ENCODE peak calls at places on chromosomes 7 and 10, in six cellular contexts. One of them, this sample, is unnamed.

GRCh38 chr10:128549192-128549591 is 423.0 kb upstream of the MKI67 start:
- DNase-seq in activated CD4-positive, alpha-beta T cell treated with anti-CD3 and anti-CD28 coated beads, Interleukin-2, amount 50 U/mL, for 1 hour: no peak
- DNase-seq in AG08395: no peak
- DNase-seq in 8988T: no peak
- DNase-seq in Peyer's patch: no peak
- DNase-seq in AG04450: no peak
- DNase-seq in this sample: no peak

GRCh38 chr10:102119417-102120141 is 589 bp downstream of the LDB1 start:
- DNase-seq in activated CD4-positive, alpha-beta T cell treated with anti-CD3 and anti-CD28 coated beads, Interleukin-2, amount 50 U/mL, for 1 hour: peak; percentile 39
- DNase-seq in AG08395: peak; percentile 94
- DNase-seq in 8988T: peak; percentile 75
- DNase-seq in Peyer's patch: peak; percentile 72
- DNase-seq in AG04450: peak; percentile 36
- DNase-seq in this sample: peak; percentile 82

GRCh38 chr7:5514440-5515035 is 90.9 kb upstream of the TNRC18 start:
- DNase-seq in activated CD4-positive, alpha-beta T cell treated with anti-CD3 and anti-CD28 coated beads, Interleukin-2, amount 50 U/mL, for 1 hour: no peak
- DNase-seq in AG08395: no peak
- DNase-seq in 8988T: no peak
- DNase-seq in Peyer's patch: no peak
- DNase-seq in AG04450: no peak
- DNase-seq in this sample: no peak

GRCh38 chr7:76151932-76152331 is 49.8 kb upstream of the SRRM3 start:
- DNase-seq in activated CD4-positive, alpha-beta T cell treated with anti-CD3 and anti-CD28 coated beads, Interleukin-2, amount 50 U/mL, for 1 hour: no peak
- DNase-seq in AG08395: no peak
- DNase-seq in 8988T: no peak
- DNase-seq in Peyer's patch: no peak
- DNase-seq in AG04450: no peak
- DNase-seq in this sample: no peak

GRCh38 chr7:132061931-132062330 is 505.5 kb upstream of the PODXL start:
- DNase-seq in activated CD4-positive, alpha-beta T cell treated with anti-CD3 and anti-CD28 coated beads, Interleukin-2, amount 50 U/mL, for 1 hour: no peak
- DNase-seq in AG08395: peak; percentile 70
- DNase-seq in 8988T: no peak
- DNase-seq in Peyer's patch: no peak
- DNase-seq in AG04450: no peak
- DNase-seq in this sample: no peak

GRCh38 chr10:36606234-36606839 is 519.1 kb upstream of the ANKRD30A start:
- DNase-seq in activated CD4-positive, alpha-beta T cell treated with anti-CD3 and anti-CD28 coated beads, Interleukin-2, amount 50 U/mL, for 1 hour: no peak
- DNase-seq in AG08395: no peak
- DNase-seq in 8988T: no peak
- DNase-seq in Peyer's patch: no peak
- DNase-seq in AG04450: no peak
- DNase-seq in this sample: no peak

GRCh38 chr7:45642044-45642443 is 67.9 kb downstream of the ADCY1 start:
- DNase-seq in activated CD4-positive, alpha-beta T cell treated with anti-CD3 and anti-CD28 coated beads, Interleukin-2, amount 50 U/mL, for 1 hour: no peak
- DNase-seq in AG08395: no peak
- DNase-seq in 8988T: no peak
- DNase-seq in Peyer's patch: no peak
- DNase-seq in AG04450: no peak
- DNase-seq in this sample: no peak

GRCh38 chr7:152673902-152674301 is 2.0 kb downstream of the XRCC2 start:
- DNase-seq in activated CD4-positive, alpha-beta T cell treated with anti-CD3 and anti-CD28 coated beads, Interleukin-2, amount 50 U/mL, for 1 hour: no peak
- DNase-seq in AG08395: no peak
- DNase-seq in 8988T: no peak
- DNase-seq in Peyer's patch: no peak
- DNase-seq in AG04450: no peak
- DNase-seq in this sample: no peak

GRCh38 chr10:124025638-124026336 is 67.6 kb downstream of the CHST15 start:
- DNase-seq in activated CD4-positive, alpha-beta T cell treated with anti-CD3 and anti-CD28 coated beads, Interleukin-2, amount 50 U/mL, for 1 hour: no peak
- DNase-seq in AG08395: peak; percentile 62
- DNase-seq in 8988T: no peak
- DNase-seq in Peyer's patch: no peak
- DNase-seq in AG04450: no peak
- DNase-seq in this sample: no peak

GRCh38 chr7:84283798-84284197 is 89.2 kb upstream of the SEMA3A start:
- DNase-seq in activated CD4-positive, alpha-beta T cell treated with anti-CD3 and anti-CD28 coated beads, Interleukin-2, amount 50 U/mL, for 1 hour: no peak
- DNase-seq in AG08395: no peak
- DNase-seq in 8988T: no peak
- DNase-seq in Peyer's patch: no peak
- DNase-seq in AG04450: no peak
- DNase-seq in this sample: no peak

GRCh38 chr7:50625360-50625759 is 60.2 kb upstream of the DDC start:
- DNase-seq in activated CD4-positive, alpha-beta T cell treated with anti-CD3 and anti-CD28 coated beads, Interleukin-2, amount 50 U/mL, for 1 hour: no peak
- DNase-seq in AG08395: no peak
- DNase-seq in 8988T: no peak
- DNase-seq in Peyer's patch: no peak
- DNase-seq in AG04450: no peak
- DNase-seq in this sample: no peak

GRCh38 chr10:74640134-74640533 is 186.3 kb upstream of the KAT6B start:
- DNase-seq in activated CD4-positive, alpha-beta T cell treated with anti-CD3 and anti-CD28 coated beads, Interleukin-2, amount 50 U/mL, for 1 hour: no peak
- DNase-seq in AG08395: no peak
- DNase-seq in 8988T: no peak
- DNase-seq in Peyer's patch: no peak
- DNase-seq in AG04450: no peak
- DNase-seq in this sample: no peak

GRCh38 chr7:99129001-99129400 is 14.9 kb downstream of the SMURF1 start:
- DNase-seq in activated CD4-positive, alpha-beta T cell treated with anti-CD3 and anti-CD28 coated beads, Interleukin-2, amount 50 U/mL, for 1 hour: no peak
- DNase-seq in AG08395: no peak
- DNase-seq in 8988T: no peak
- DNase-seq in Peyer's patch: no peak
- DNase-seq in AG04450: no peak
- DNase-seq in this sample: no peak

GRCh38 chr7:115679976-115680375 is 350.6 kb downstream of the TFEC start:
- DNase-seq in activated CD4-positive, alpha-beta T cell treated with anti-CD3 and anti-CD28 coated beads, Interleukin-2, amount 50 U/mL, for 1 hour: no peak
- DNase-seq in AG08395: peak; percentile 14
- DNase-seq in 8988T: no peak
- DNase-seq in Peyer's patch: no peak
- DNase-seq in AG04450: no peak
- DNase-seq in this sample: peak; percentile 56

GRCh38 chr10:21372651-21373410 is 152.7 kb downstream of the SKIDA1 start:
- DNase-seq in activated CD4-positive, alpha-beta T cell treated with anti-CD3 and anti-CD28 coated beads, Interleukin-2, amount 50 U/mL, for 1 hour: peak; percentile 28
- DNase-seq in AG08395: peak; percentile 87
- DNase-seq in 8988T: no peak
- DNase-seq in Peyer's patch: peak; percentile 49
- DNase-seq in AG04450: peak; percentile 81
- DNase-seq in this sample: peak; percentile 79

GRCh38 chr10:11225935-11226334 is 208.3 kb downstream of the CELF2 start:
- DNase-seq in activated CD4-positive, alpha-beta T cell treated with anti-CD3 and anti-CD28 coated beads, Interleukin-2, amount 50 U/mL, for 1 hour: peak; percentile 52
- DNase-seq in AG08395: no peak
- DNase-seq in 8988T: no peak
- DNase-seq in Peyer's patch: no peak
- DNase-seq in AG04450: no peak
- DNase-seq in this sample: peak; percentile 49

GRCh38 chr7:85829817-85830432 is 643.1 kb upstream of the SEMA3D start:
- DNase-seq in activated CD4-positive, alpha-beta T cell treated with anti-CD3 and anti-CD28 coated beads, Interleukin-2, amount 50 U/mL, for 1 hour: no peak
- DNase-seq in AG08395: peak; percentile 8
- DNase-seq in 8988T: no peak
- DNase-seq in Peyer's patch: no peak
- DNase-seq in AG04450: no peak
- DNase-seq in this sample: no peak

GRCh38 chr7:84506151-84506550 is 311.6 kb upstream of the SEMA3A start:
- DNase-seq in activated CD4-positive, alpha-beta T cell treated with anti-CD3 and anti-CD28 coated beads, Interleukin-2, amount 50 U/mL, for 1 hour: no peak
- DNase-seq in AG08395: peak; percentile 23
- DNase-seq in 8988T: no peak
- DNase-seq in Peyer's patch: no peak
- DNase-seq in AG04450: no peak
- DNase-seq in this sample: no peak

GRCh38 chr7:91459539-91459938 is 195.3 kb downstream of the FZD1 start:
- DNase-seq in activated CD4-positive, alpha-beta T cell treated with anti-CD3 and anti-CD28 coated beads, Interleukin-2, amount 50 U/mL, for 1 hour: no peak
- DNase-seq in AG08395: no peak
- DNase-seq in 8988T: no peak
- DNase-seq in Peyer's patch: no peak
- DNase-seq in AG04450: no peak
- DNase-seq in this sample: no peak

GRCh38 chr7:110852156-110852858 is 238.6 kb upstream of the LRRN3 start:
- DNase-seq in activated CD4-positive, alpha-beta T cell treated with anti-CD3 and anti-CD28 coated beads, Interleukin-2, amount 50 U/mL, for 1 hour: no peak
- DNase-seq in AG08395: no peak
- DNase-seq in 8988T: no peak
- DNase-seq in Peyer's patch: no peak
- DNase-seq in AG04450: no peak
- DNase-seq in this sample: no peak

GRCh38 chr7:128005117-128005516 is 26.1 kb downstream of the LRRC4 start:
- DNase-seq in activated CD4-positive, alpha-beta T cell treated with anti-CD3 and anti-CD28 coated beads, Interleukin-2, amount 50 U/mL, for 1 hour: no peak
- DNase-seq in AG08395: no peak
- DNase-seq in 8988T: no peak
- DNase-seq in Peyer's patch: no peak
- DNase-seq in AG04450: no peak
- DNase-seq in this sample: no peak